ENCODE peak calls at places on chromosomes 7 and 10, in four cellular contexts. M is mesendoderm, E is tibial nerve, W is Panc1. B is an unnamed sample.
A peak's percentile ranks its signal among the peaks of the same experiment; 100 is the strongest.

GRCh38 chr10:74529205-74529604 is 297.2 kb upstream of the KAT6B start:
- DNase-seq in W (no peak), E (no peak), M (no peak), B (no peak)

GRCh38 chr10:44745920-44746319 is 165.2 kb upstream of the TMEM72 start:
- DNase-seq in M (peak; percentile 62), E (no peak), W (no peak), B (no peak)

GRCh38 chr7:42967391-42967790 is 35.2 kb downstream of the MRPL32 start:
- DNase-seq in E (no peak), W (no peak), M (no peak), B (no peak)

GRCh38 chr10:133229265-133230022 is 573 bp upstream of the UTF1 start:
- DNase-seq in W (no peak), M (no peak), E (no peak), B (no peak)

GRCh38 chr7:155738652-155739537 is 73.4 kb downstream of the SHH start:
- DNase-seq in W (peak; percentile 76), E (peak; percentile 88), M (peak; percentile 73), B (peak; percentile 82)

GRCh38 chr7:116139807-116140206 is 70.5 kb upstream of the TES start:
- DNase-seq in M (no peak), W (no peak), E (no peak), B (no peak)

GRCh38 chr7:24715661-24716479 is 41.4 kb downstream of the GSDME start:
- DNase-seq in E (no peak), W (peak; percentile 25), M (peak; percentile 84), B (no peak)

GRCh38 chr10:52563361-52563760 is 209.2 kb downstream of the MBL2 start:
- DNase-seq in E (no peak), W (no peak), M (no peak), B (no peak)

GRCh38 chr7:13049946-13050345 is 362.5 kb downstream of the ARL4A start:
- DNase-seq in W (no peak), M (no peak), E (no peak), B (no peak)

GRCh38 chr10:85791846-85792532 is 574.6 kb downstream of the GRID1 start:
- DNase-seq in M (peak; percentile 13), W (no peak), E (peak; percentile 40), B (no peak)

GRCh38 chr7:37320140-37320839 is 128.4 kb downstream of the ELMO1 start:
- DNase-seq in M (peak; percentile 29), E (no peak), W (no peak), B (no peak)

GRCh38 chr10:14533295-14533694 is 202.6 kb upstream of the FRMD4A start:
- DNase-seq in W (no peak), E (no peak), M (no peak), B (no peak)

GRCh38 chr10:29430101-29430500 is 141.2 kb downstream of the LYZL1 start:
- DNase-seq in E (no peak), M (no peak), W (no peak), B (no peak)

GRCh38 chr7:1458676-1459511 is at the start of gene MICALL2:
- DNase-seq in M (peak; percentile 51), W (no peak), E (peak; percentile 68), B (no peak)

GRCh38 chr10:10777723-10778122 is 239.9 kb upstream of the CELF2 start:
- DNase-seq in W (no peak), E (no peak), M (no peak), B (no peak)

GRCh38 chr10:46523881-46524470 is 32.5 kb downstream of the GPRIN2 start:
- DNase-seq in E (no peak), M (no peak), W (no peak), B (no peak)

GRCh38 chr10:124003481-124004371 is 89.7 kb downstream of the CHST15 start:
- DNase-seq in M (no peak), E (no peak), W (no peak), B (no peak)

GRCh38 chr10:33965795-33966581 is 631.5 kb upstream of the NRP1 start:
- DNase-seq in E (peak; percentile 19), W (no peak), M (no peak), B (no peak)

GRCh38 chr7:42082144-42082543 is 154.9 kb downstream of the GLI3 start:
- DNase-seq in E (no peak), M (no peak), W (no peak), B (no peak)

GRCh38 chr10:28036587-28036986 is 37.7 kb upstream of the ODAD2 start:
- DNase-seq in W (no peak), E (no peak), M (no peak), B (no peak)

GRCh38 chr7:141045126-141045841 is 28.6 kb upstream of the TMEM178B start:
- DNase-seq in W (no peak), M (peak; percentile 27), E (no peak), B (no peak)

GRCh38 chr7:28921822-28922221 is 36.3 kb downstream of the TRIL start:
- DNase-seq in M (peak; percentile 79), W (peak; percentile 53), E (peak; percentile 69), B (no peak)

GRCh38 chr10:125850766-125851731 is 27.7 kb downstream of the BCCIP start:
- DNase-seq in M (no peak), E (no peak), W (no peak), B (no peak)

GRCh38 chr10:86688398-86688921 is 20.1 kb downstream of the LDB3 start:
- DNase-seq in E (peak; percentile 54), W (no peak), M (peak; percentile 87), B (peak; percentile 31)

GRCh38 chr7:16028103-16028502 is 341.6 kb upstream of the MEOX2 start:
- DNase-seq in W (no peak), E (peak; percentile 25), M (no peak), B (no peak)

GRCh38 chr10:119654540-119654939 is 3.4 kb downstream of the BAG3 start:
- DNase-seq in M (peak; percentile 75), W (no peak), E (no peak), B (no peak)

GRCh38 chr7:100801833-100802568 is 25.3 kb downstream of the EPHB4 start:
- DNase-seq in W (peak; percentile 78), M (peak; percentile 87), E (no peak), B (no peak)

GRCh38 chr7:137934941-137935848 is 66.7 kb downstream of the CREB3L2 start:
- DNase-seq in W (no peak), E (no peak), M (peak; percentile 30), B (no peak)

GRCh38 chr10:77971804-77972144 is 45.2 kb upstream of the DLG5 start:
- DNase-seq in W (no peak), E (no peak), M (no peak), B (no peak)

GRCh38 chr7:108211382-108212201 is 81.4 kb upstream of the LAMB4 start:
- DNase-seq in W (no peak), E (no peak), M (peak; percentile 82), B (no peak)

GRCh38 chr10:47438857-47439474 is 44.9 kb downstream of the ANXA8 start:
- DNase-seq in M (peak; percentile 89), W (no peak), E (no peak), B (no peak)

GRCh38 chr10:125121003-125121402 is 39.4 kb downstream of the CTBP2 start:
- DNase-seq in E (no peak), M (no peak), W (no peak), B (no peak)

GRCh38 chr7:125670926-125671572 is 741.4 kb upstream of the POT1 start:
- DNase-seq in M (peak; percentile 53), W (peak; percentile 30), E (no peak), B (no peak)

GRCh38 chr7:94314526-94314925 is 80.2 kb upstream of the COL1A2 start:
- DNase-seq in E (no peak), M (no peak), W (no peak), B (no peak)
- H3K27ac ChIP-seq in E (peak overlapping the region; percentile 20), M (no peak overlapping the region), W (no peak overlapping the region), B (no peak overlapping the region)

DNA sequence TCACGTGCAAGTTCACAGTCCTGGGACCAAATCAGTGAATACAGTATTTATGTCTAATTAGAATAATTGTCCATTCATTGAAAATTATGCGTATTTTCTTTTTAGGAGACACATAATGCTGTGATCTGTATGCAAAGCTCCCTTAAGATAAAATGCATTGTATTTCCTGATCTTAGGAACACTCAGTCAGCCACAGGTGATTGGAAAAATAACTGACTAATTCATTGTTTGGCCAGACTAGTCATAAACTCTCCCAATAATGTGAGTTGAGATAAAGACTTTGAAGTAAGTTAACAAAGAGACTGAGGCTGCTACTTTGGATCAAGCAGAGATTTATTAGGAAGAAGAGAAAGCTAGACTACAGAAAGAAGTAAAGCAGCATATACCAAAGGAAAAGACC is 182.2 kb downstream of the GNAI1 start:
- DNase-seq in E (no peak), M (peak; percentile 25), W (no peak), B (no peak)
- H3K27ac ChIP-seq in E (no peak overlapping the region), M (no peak overlapping the region), W (no peak overlapping the region), B (no peak overlapping the region)

GRCh38 chr10:3780766-3781457 is 4.1 kb downstream of the KLF6 start:
- DNase-seq in E (no peak), M (peak; percentile 26), W (no peak), B (no peak)

GRCh38 chr10:3782456-3783312 is 2.3 kb downstream of the KLF6 start:
- DNase-seq in W (peak; percentile 83), M (peak; percentile 71), E (peak; percentile 78), B (no peak)

GRCh38 chr10:3782099-3782455 is 2.9 kb downstream of the KLF6 start:
- DNase-seq in M (no peak), E (no peak), W (no peak), B (no peak)

GRCh38 chr10:3780056-3780765 is 4.8 kb downstream of the KLF6 start:
- DNase-seq in E (no peak), M (peak; percentile 72), W (no peak), B (no peak)

DNA sequence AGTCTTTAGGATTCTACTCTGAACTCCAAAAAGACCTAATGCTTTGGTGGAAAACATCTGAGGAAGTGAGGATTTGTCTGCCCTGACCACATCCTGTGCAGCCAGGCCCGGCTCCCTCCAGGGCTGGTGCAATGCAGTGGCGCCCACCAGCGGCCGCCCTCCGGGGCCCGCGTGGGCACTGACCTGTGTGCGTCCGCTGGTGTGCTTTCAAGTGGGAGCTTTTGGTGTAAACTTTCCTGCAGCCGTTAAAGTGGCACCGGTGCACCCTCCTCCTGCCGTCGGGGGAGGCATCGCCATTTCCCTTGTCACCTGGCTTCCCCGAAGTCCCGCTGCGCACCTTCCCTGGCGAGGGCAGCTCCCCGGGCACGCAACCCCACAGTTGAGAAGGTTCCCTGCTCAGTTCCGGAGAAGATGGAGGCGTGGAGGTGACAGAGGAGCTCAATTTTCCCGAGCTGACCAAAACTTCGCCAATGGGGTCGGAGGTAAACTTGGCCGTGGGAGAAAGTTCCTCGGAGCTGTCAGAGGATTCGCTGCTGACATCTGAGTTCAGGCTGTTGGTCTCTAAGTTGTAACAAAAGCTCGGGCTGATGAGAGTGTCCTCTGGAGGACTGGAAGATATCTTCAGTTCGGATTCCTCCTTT is 3.4 kb downstream of the KLF6 start:
- DNase-seq in E (no peak), M (peak; percentile 49), W (no peak), B (peak; percentile 18)
- H3K27ac ChIP-seq in E (peak overlapping the region; percentile 100), M (no peak overlapping the region), W (peak overlapping the region; percentile 100), B (peak overlapping the region; percentile 92)

GRCh38 chr10:69898941-69899340 is 97.2 kb downstream of the COL13A1 start:
- DNase-seq in E (no peak), W (no peak), M (no peak), B (no peak)
- H3K27ac ChIP-seq in E (no peak overlapping the region), W (no peak overlapping the region), M (no peak overlapping the region), B (no peak overlapping the region)

DNA sequence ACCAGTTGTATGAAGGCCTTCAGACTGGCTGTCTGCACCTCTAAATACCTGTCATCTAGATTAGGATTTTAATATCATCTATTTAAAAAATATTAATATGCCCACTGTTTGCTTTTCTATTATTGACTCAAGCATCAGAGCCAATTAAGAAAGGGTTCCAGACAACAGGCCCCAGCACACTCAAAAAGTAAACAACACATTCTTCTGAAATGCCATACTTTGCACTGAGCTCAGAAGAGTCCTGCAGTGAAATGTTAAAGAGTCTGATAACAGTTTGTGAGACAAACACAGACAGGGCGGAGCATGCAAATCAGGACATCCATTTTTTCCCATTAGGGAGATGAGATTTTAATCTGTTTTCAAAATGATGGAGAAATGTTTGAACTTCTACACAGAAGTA is 45.9 kb upstream of the KLF6 start:
- DNase-seq in E (no peak), M (peak; percentile 84), W (no peak), B (no peak)
- H3K27ac ChIP-seq in E (peak overlapping the region; percentile 90), M (peak overlapping the region; percentile 25), W (peak overlapping the region; percentile 99), B (no peak overlapping the region)

B was measured in substantia nigra.